ENCODE peak calls at places on chromosomes 13 and 19, in six cellular contexts. C is psoas muscle, U is ascending aorta, H is adrenal gland, M is right lobe of liver, R is tibial nerve. J is an unnamed sample.

GRCh38 chr13:99982021-99982740 is 597 bp downstream of the ZIC2 start:
- DNase-seq in C (no peak), M (no peak), H (no peak), U (peak; percentile 62), R (no peak), J (no peak)

GRCh38 chr13:27797228-27797624 is 4.9 kb downstream of the GSX1 start:
- DNase-seq in M (no peak), U (no peak), H (no peak), R (no peak), C (no peak), J (no peak)

GRCh38 chr13:98214008-98214643 is 37.1 kb upstream of the RNF113B start:
- DNase-seq in M (no peak), U (no peak), H (no peak), R (no peak), C (peak; percentile 50), J (no peak)

GRCh38 chr13:97914537-97914936 is 38.9 kb upstream of the IPO5 start:
- DNase-seq in R (no peak), U (no peak), C (no peak), H (no peak), M (no peak), J (no peak)

GRCh38 chr13:79780240-79780639 is 299.3 kb downstream of the NDFIP2 start:
- DNase-seq in M (no peak), U (no peak), C (no peak), R (no peak), H (no peak), J (no peak)

GRCh38 chr19:55858401-55858800 is 22.1 kb downstream of the NLRP4 start:
- DNase-seq in U (no peak), R (no peak), C (no peak), M (no peak), H (no peak), J (no peak)

GRCh38 chr13:59951011-59951410 is 212.7 kb downstream of the DIAPH3 start:
- DNase-seq in U (no peak), R (no peak), M (no peak), H (no peak), C (no peak), J (no peak)

GRCh38 chr13:65921933-65922332 is 1308.2 kb downstream of the PCDH9 start:
- DNase-seq in M (no peak), U (no peak), R (no peak), H (no peak), C (no peak), J (no peak)

GRCh38 chr13:37884026-37884425 is 14.5 kb upstream of the TRPC4 start:
- DNase-seq in R (no peak), H (no peak), C (no peak), U (no peak), M (no peak), J (no peak)

GRCh38 chr19:7122701-7123100 is 53.2 kb downstream of the ZNF557 start:
- DNase-seq in U (no peak), C (no peak), H (no peak), M (no peak), R (no peak), J (no peak)

GRCh38 chr19:18282021-18282787 is 782 bp upstream of the JUND start:
- DNase-seq in H (no peak), U (no peak), M (no peak), C (no peak), R (no peak), J (no peak)

GRCh38 chr13:110524484-110525254 is 36.9 kb downstream of the RAB20 start:
- DNase-seq in C (no peak), R (no peak), H (no peak), U (no peak), M (peak; percentile 94), J (no peak)

GRCh38 chr19:33132425-33132824 is 511 bp downstream of the WDR88 start:
- DNase-seq in U (no peak), C (no peak), H (no peak), M (no peak), R (no peak), J (no peak)

GRCh38 chr19:35123573-35123972 is 8.0 kb downstream of the FXYD3 start:
- DNase-seq in U (peak; percentile 93), C (peak; percentile 88), R (peak; percentile 67), H (no peak), M (no peak), J (no peak)

GRCh38 chr13:74825170-74825948 is 656.6 kb downstream of the TBC1D4 start:
- DNase-seq in H (no peak), R (no peak), M (no peak), U (no peak), C (no peak), J (no peak)

GRCh38 chr19:39057615-39058014 is 25.3 kb upstream of the FBXO27 start:
- DNase-seq in M (no peak), R (no peak), H (no peak), U (no peak), C (no peak), J (no peak)

GRCh38 chr13:33017410-33017929 is 1.2 kb downstream of the KL start:
- DNase-seq in R (peak; percentile 69), U (peak; percentile 75), M (peak; percentile 55), H (no peak), C (peak; percentile 65), J (peak; percentile 54)

GRCh38 chr19:9362905-9363304 is at the start of gene ZNF177:
- DNase-seq in C (no peak), M (no peak), H (no peak), R (no peak), U (no peak), J (no peak)

GRCh38 chr19:1904385-1905070 is 671 bp upstream of the ADAT3 start:
- DNase-seq in C (peak; percentile 40), U (peak; percentile 84), R (no peak), M (no peak), H (no peak), J (no peak)

GRCh38 chr19:5882421-5882968 is 12.2 kb upstream of the FUT5 start:
- DNase-seq in H (no peak), M (no peak), C (no peak), U (no peak), R (no peak), J (no peak)

GRCh38 chr13:60134376-60134775 is 29.4 kb downstream of the DIAPH3 start:
- DNase-seq in U (no peak), R (no peak), C (no peak), H (no peak), M (no peak), J (no peak)

GRCh38 chr13:21347753-21348318 is 111.3 kb downstream of the ZDHHC20 start:
- DNase-seq in R (no peak), H (no peak), U (no peak), M (no peak), C (no peak), J (no peak)

GRCh38 chr19:46748325-46749109 is 2.3 kb upstream of the STRN4 start:
- DNase-seq in H (peak; percentile 81), U (no peak), M (no peak), C (peak; percentile 82), R (peak; percentile 87), J (peak; percentile 82)

GRCh38 chr13:27194209-27194608 is 22.6 kb upstream of the USP12 start:
- DNase-seq in R (no peak), U (no peak), H (no peak), C (no peak), M (no peak), J (no peak)

GRCh38 chr19:35206379-35206778 is 22.2 kb downstream of the FAM187B start:
- DNase-seq in H (no peak), C (no peak), M (peak; percentile 5), R (no peak), U (no peak), J (no peak)

GRCh38 chr13:71867101-71867814 is at the start of gene DACH1:
- DNase-seq in M (peak; percentile 51), H (peak; percentile 64), U (peak; percentile 61), C (peak; percentile 69), R (peak; percentile 17), J (peak; percentile 79)

GRCh38 chr13:21800847-21801616 is 130.2 kb downstream of the FGF9 start:
- DNase-seq in H (no peak), U (no peak), C (no peak), R (no peak), M (no peak), J (no peak)

GRCh38 chr19:17966497-17967257 is at the start of gene KCNN1:
- DNase-seq in U (no peak), H (no peak), C (no peak), R (no peak), M (no peak), J (no peak)

GRCh38 chr13:27004389-27004788 is 167.2 kb downstream of the USP12 start:
- DNase-seq in H (no peak), C (no peak), R (no peak), M (no peak), U (peak; percentile 16), J (no peak)

GRCh38 chr13:76878043-76878442 is 8.2 kb downstream of the KCTD12 start:
- DNase-seq in R (no peak), C (no peak), U (no peak), M (no peak), H (no peak), J (no peak)

GRCh38 chr19:38264486-38265212 is at the start of gene SPINT2:
- DNase-seq in U (no peak), M (peak; percentile 71), R (no peak), H (no peak), C (peak; percentile 55), J (no peak)

GRCh38 chr19:23475477-23475876 is 80.2 kb upstream of the ZNF91 start:
- DNase-seq in R (no peak), M (no peak), U (no peak), H (no peak), C (no peak), J (no peak)

GRCh38 chr19:23482829-23483228 is 87.6 kb upstream of the ZNF91 start:
- DNase-seq in H (no peak), M (no peak), C (no peak), R (no peak), U (no peak), J (no peak)

DNA sequence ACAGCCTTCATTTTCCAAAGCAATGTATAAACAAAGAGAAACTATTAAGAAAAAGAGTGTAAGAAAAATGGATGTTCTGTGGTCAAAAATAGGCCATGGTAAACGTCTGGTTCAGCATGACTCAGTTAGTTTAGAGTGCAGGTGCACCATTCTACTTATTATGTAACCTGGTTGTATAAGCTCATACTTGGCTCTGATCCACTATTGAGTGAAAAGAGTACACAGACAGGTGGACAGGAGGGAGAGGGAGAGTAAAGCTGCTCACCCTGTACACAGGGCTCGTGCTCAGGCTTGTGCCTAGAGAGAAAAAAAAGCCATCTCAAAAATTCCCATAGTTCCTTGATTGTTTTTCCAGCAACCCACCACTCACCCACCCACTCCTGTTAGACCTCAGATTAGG is 85.8 kb upstream of the ZNF91 start:
- DNase-seq in R (no peak), H (no peak), U (no peak), M (no peak), C (no peak), J (no peak)
- H3K9me3 ChIP-seq in R (no peaks in the 10 kb centered on the region), H (no peaks in the 10 kb centered on the region), U (no peaks in the 10 kb centered on the region), M (peaks cover 2% of the 10 kb centered on the region), C (no peaks in the 10 kb centered on the region), J (peaks cover 6% of the 10 kb centered on the region)

GRCh38 chr19:53160350-53160749 is 1.5 kb upstream of the ZNF347 start:
- DNase-seq in R (no peak), U (no peak), C (no peak), H (no peak), M (no peak), J (no peak)
- H3K9me3 ChIP-seq in R (peaks cover 23% of the 10 kb centered on the region), U (peaks cover 13% of the 10 kb centered on the region), C (peaks cover 10% of the 10 kb centered on the region), H (no peaks in the 10 kb centered on the region), M (peaks cover 3% of the 10 kb centered on the region), J (peaks cover 24% of the 10 kb centered on the region)

GRCh38 chr19:12229990-12230389 is 64.7 kb downstream of the ZNF44 start:
- DNase-seq in H (no peak), C (no peak), M (no peak), R (no peak), U (no peak), J (no peak)
- H3K9me3 ChIP-seq in H (no peaks in the 10 kb centered on the region), C (peaks cover 7% of the 10 kb centered on the region), M (no peaks in the 10 kb centered on the region), R (peaks cover 4% of the 10 kb centered on the region), U (peaks cover 10% of the 10 kb centered on the region), J (no peaks in the 10 kb centered on the region)

GRCh38 chr19:22625266-22626035 is 8.7 kb upstream of the ZNF492 start:
- DNase-seq in U (no peak), H (no peak), C (no peak), R (no peak), M (no peak), J (no peak)
- H3K9me3 ChIP-seq in U (no peaks in the 10 kb centered on the region), H (no peaks in the 10 kb centered on the region), C (no peaks in the 10 kb centered on the region), R (no peaks in the 10 kb centered on the region), M (no peaks in the 10 kb centered on the region), J (no peaks in the 10 kb centered on the region)